ENCODE peak calls at places on chromosomes 2 and 18, in ten cellular contexts. One of them, this sample, is unnamed.

GRCh38 chr2:188765522-188765921 is 208.7 kb upstream of the COL3A1 start:
- DNase-seq in GM12878: no peak
- DNase-seq in CD8-positive, alpha-beta memory T cell: no peak
- DNase-seq in dorsolateral prefrontal cortex: no peak
- DNase-seq in kidney: no peak
- DNase-seq in AG04450: no peak
- DNase-seq in stomach: no peak
- DNase-seq in CD8-positive, alpha-beta T cell: no peak
- DNase-seq in bronchial epithelial cell: peak
- DNase-seq in left ventricle myocardium inferior: no peak
- DNase-seq in this sample: no peak

GRCh38 chr2:1766400-1766799 is 22.1 kb upstream of the PXDN start:
- DNase-seq in CD8-positive, alpha-beta memory T cell: no peak
- DNase-seq in AG04450: no peak
- DNase-seq in bronchial epithelial cell: no peak
- DNase-seq in GM12878: no peak
- DNase-seq in kidney: peak
- DNase-seq in left ventricle myocardium inferior: no peak
- DNase-seq in dorsolateral prefrontal cortex: no peak
- DNase-seq in CD8-positive, alpha-beta T cell: no peak
- DNase-seq in stomach: peak
- DNase-seq in this sample: peak

GRCh38 chr2:149313512-149313972 is 16.8 kb upstream of the LYPD6 start:
- DNase-seq in stomach: peak
- DNase-seq in left ventricle myocardium inferior: no peak
- DNase-seq in CD8-positive, alpha-beta memory T cell: peak
- DNase-seq in kidney: no peak
- DNase-seq in GM12878: peak
- DNase-seq in bronchial epithelial cell: peak
- DNase-seq in CD8-positive, alpha-beta T cell: no peak
- DNase-seq in AG04450: no peak
- DNase-seq in dorsolateral prefrontal cortex: no peak
- DNase-seq in this sample: no peak

GRCh38 chr2:242038166-242038927 is 168.8 kb downstream of the RTP5 start:
- DNase-seq in left ventricle myocardium inferior: no peak
- DNase-seq in bronchial epithelial cell: no peak
- DNase-seq in dorsolateral prefrontal cortex: no peak
- DNase-seq in GM12878: no peak
- DNase-seq in kidney: no peak
- DNase-seq in AG04450: no peak
- DNase-seq in CD8-positive, alpha-beta memory T cell: no peak
- DNase-seq in stomach: peak
- DNase-seq in CD8-positive, alpha-beta T cell: no peak
- DNase-seq in this sample: no peak

GRCh38 chr18:60092073-60092472 is 192.3 kb downstream of the PMAIP1 start:
- DNase-seq in CD8-positive, alpha-beta T cell: no peak
- DNase-seq in GM12878: no peak
- DNase-seq in stomach: no peak
- DNase-seq in left ventricle myocardium inferior: no peak
- DNase-seq in CD8-positive, alpha-beta memory T cell: no peak
- DNase-seq in bronchial epithelial cell: no peak
- DNase-seq in kidney: no peak
- DNase-seq in dorsolateral prefrontal cortex: no peak
- DNase-seq in AG04450: no peak
- DNase-seq in this sample: no peak

GRCh38 chr2:15425707-15426106 is 135.4 kb downstream of the NBAS start:
- DNase-seq in GM12878: no peak
- DNase-seq in AG04450: no peak
- DNase-seq in left ventricle myocardium inferior: no peak
- DNase-seq in dorsolateral prefrontal cortex: no peak
- DNase-seq in kidney: no peak
- DNase-seq in CD8-positive, alpha-beta memory T cell: no peak
- DNase-seq in stomach: no peak
- DNase-seq in CD8-positive, alpha-beta T cell: no peak
- DNase-seq in bronchial epithelial cell: no peak
- DNase-seq in this sample: no peak

GRCh38 chr2:69390474-69390873 is 3.4 kb upstream of the GFPT1 start:
- DNase-seq in left ventricle myocardium inferior: no peak
- DNase-seq in stomach: no peak
- DNase-seq in AG04450: no peak
- DNase-seq in dorsolateral prefrontal cortex: no peak
- DNase-seq in GM12878: no peak
- DNase-seq in CD8-positive, alpha-beta T cell: no peak
- DNase-seq in bronchial epithelial cell: no peak
- DNase-seq in kidney: no peak
- DNase-seq in CD8-positive, alpha-beta memory T cell: no peak
- DNase-seq in this sample: no peak

GRCh38 chr2:160224507-160224906 is 24.4 kb upstream of the ITGB6 start:
- DNase-seq in kidney: no peak
- DNase-seq in left ventricle myocardium inferior: no peak
- DNase-seq in bronchial epithelial cell: no peak
- DNase-seq in CD8-positive, alpha-beta memory T cell: no peak
- DNase-seq in dorsolateral prefrontal cortex: no peak
- DNase-seq in stomach: no peak
- DNase-seq in CD8-positive, alpha-beta T cell: no peak
- DNase-seq in AG04450: no peak
- DNase-seq in GM12878: no peak
- DNase-seq in this sample: no peak

GRCh38 chr2:18171191-18172139 is 293.0 kb downstream of the KCNS3 start:
- DNase-seq in kidney: no peak
- DNase-seq in bronchial epithelial cell: peak
- DNase-seq in AG04450: peak
- DNase-seq in left ventricle myocardium inferior: no peak
- DNase-seq in CD8-positive, alpha-beta memory T cell: no peak
- DNase-seq in dorsolateral prefrontal cortex: no peak
- DNase-seq in CD8-positive, alpha-beta T cell: no peak
- DNase-seq in stomach: no peak
- DNase-seq in GM12878: no peak
- DNase-seq in this sample: no peak

GRCh38 chr2:68255736-68256450 is 3.6 kb upstream of the PPP3R1 start:
- DNase-seq in GM12878: no peak
- DNase-seq in dorsolateral prefrontal cortex: no peak
- DNase-seq in CD8-positive, alpha-beta T cell: no peak
- DNase-seq in kidney: no peak
- DNase-seq in AG04450: no peak
- DNase-seq in left ventricle myocardium inferior: no peak
- DNase-seq in stomach: no peak
- DNase-seq in bronchial epithelial cell: peak
- DNase-seq in CD8-positive, alpha-beta memory T cell: no peak
- DNase-seq in this sample: no peak

GRCh38 chr2:111178296-111178695 is 57.6 kb downstream of the BCL2L11 start:
- DNase-seq in stomach: no peak
- DNase-seq in CD8-positive, alpha-beta memory T cell: no peak
- DNase-seq in kidney: no peak
- DNase-seq in CD8-positive, alpha-beta T cell: no peak
- DNase-seq in dorsolateral prefrontal cortex: no peak
- DNase-seq in bronchial epithelial cell: no peak
- DNase-seq in AG04450: no peak
- DNase-seq in left ventricle myocardium inferior: no peak
- DNase-seq in GM12878: no peak
- DNase-seq in this sample: no peak

GRCh38 chr2:63058149-63058741 is 7.6 kb downstream of the OTX1 start:
- DNase-seq in bronchial epithelial cell: no peak
- DNase-seq in left ventricle myocardium inferior: no peak
- DNase-seq in GM12878: no peak
- DNase-seq in kidney: no peak
- DNase-seq in CD8-positive, alpha-beta T cell: no peak
- DNase-seq in AG04450: no peak
- DNase-seq in dorsolateral prefrontal cortex: no peak
- DNase-seq in CD8-positive, alpha-beta memory T cell: no peak
- DNase-seq in stomach: no peak
- DNase-seq in this sample: no peak
- H3K4me3 ChIP-seq in bronchial epithelial cell: no peak
- H3K4me3 ChIP-seq in left ventricle myocardium inferior: peak
- H3K4me3 ChIP-seq in GM12878: peak
- H3K4me3 ChIP-seq in kidney: peak
- H3K4me3 ChIP-seq in CD8-positive, alpha-beta T cell: peak
- H3K4me3 ChIP-seq in AG04450: no peak
- H3K4me3 ChIP-seq in dorsolateral prefrontal cortex: no peak
- H3K4me3 ChIP-seq in CD8-positive, alpha-beta memory T cell: no peak
- H3K4me3 ChIP-seq in stomach: peak
- H3K4me3 ChIP-seq in this sample: peak

DNA sequence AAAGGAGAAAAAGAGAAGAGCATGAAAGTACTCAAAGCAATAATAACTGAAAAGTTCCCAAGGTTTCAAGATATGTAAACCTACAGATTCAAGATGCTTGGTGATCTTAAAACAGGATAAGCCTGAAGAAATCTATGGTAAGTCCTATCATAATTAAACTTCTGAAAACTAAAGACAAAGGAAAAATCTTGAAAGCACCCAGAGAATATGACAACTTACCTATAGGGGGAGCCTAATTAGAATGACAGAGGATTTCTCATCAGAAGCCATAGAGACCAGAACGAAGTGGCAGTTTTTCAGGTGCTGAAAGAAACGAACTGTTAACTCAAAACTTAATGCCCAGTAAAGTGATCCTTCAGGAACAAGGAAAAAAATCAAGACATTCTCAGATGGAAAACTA is 59.7 kb downstream of the XDH start:
- DNase-seq in stomach: no peak
- DNase-seq in AG04450: no peak
- DNase-seq in CD8-positive, alpha-beta T cell: no peak
- DNase-seq in kidney: no peak
- DNase-seq in GM12878: no peak
- DNase-seq in CD8-positive, alpha-beta memory T cell: no peak
- DNase-seq in bronchial epithelial cell: peak
- DNase-seq in dorsolateral prefrontal cortex: no peak
- DNase-seq in left ventricle myocardium inferior: no peak
- DNase-seq in this sample: no peak
- H3K4me3 ChIP-seq in stomach: no peak
- H3K4me3 ChIP-seq in AG04450: no peak
- H3K4me3 ChIP-seq in CD8-positive, alpha-beta T cell: no peak
- H3K4me3 ChIP-seq in kidney: no peak
- H3K4me3 ChIP-seq in GM12878: no peak
- H3K4me3 ChIP-seq in CD8-positive, alpha-beta memory T cell: no peak
- H3K4me3 ChIP-seq in bronchial epithelial cell: no peak
- H3K4me3 ChIP-seq in dorsolateral prefrontal cortex: no peak
- H3K4me3 ChIP-seq in left ventricle myocardium inferior: no peak
- H3K4me3 ChIP-seq in this sample: no peak

DNA sequence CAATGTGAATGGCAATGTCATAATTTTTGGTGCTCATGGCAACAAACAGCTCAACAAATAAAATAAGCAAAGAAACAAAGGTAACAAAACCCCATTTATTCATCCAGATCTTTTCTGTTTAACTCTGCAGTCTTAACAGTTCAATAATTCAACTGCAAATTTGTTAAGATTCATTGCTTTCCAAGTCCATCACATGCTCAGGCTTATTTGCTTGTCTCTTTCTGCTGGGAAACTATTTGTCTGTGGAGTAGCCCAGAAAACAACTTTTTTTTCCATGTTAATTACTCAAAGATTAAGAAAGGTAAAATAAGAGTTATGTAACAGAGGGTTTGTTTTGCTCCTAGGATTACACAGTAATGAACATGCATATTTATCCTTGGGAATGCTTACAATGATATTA is 92.6 kb upstream of the PNPT1 start:
- DNase-seq in CD8-positive, alpha-beta memory T cell: no peak
- DNase-seq in dorsolateral prefrontal cortex: no peak
- DNase-seq in CD8-positive, alpha-beta T cell: no peak
- DNase-seq in bronchial epithelial cell: no peak
- DNase-seq in kidney: no peak
- DNase-seq in GM12878: no peak
- DNase-seq in left ventricle myocardium inferior: no peak
- DNase-seq in AG04450: no peak
- DNase-seq in stomach: no peak
- DNase-seq in this sample: no peak
- H3K4me3 ChIP-seq in CD8-positive, alpha-beta memory T cell: no peak
- H3K4me3 ChIP-seq in dorsolateral prefrontal cortex: no peak
- H3K4me3 ChIP-seq in CD8-positive, alpha-beta T cell: no peak
- H3K4me3 ChIP-seq in bronchial epithelial cell: no peak
- H3K4me3 ChIP-seq in kidney: no peak
- H3K4me3 ChIP-seq in GM12878: no peak
- H3K4me3 ChIP-seq in left ventricle myocardium inferior: no peak
- H3K4me3 ChIP-seq in AG04450: no peak
- H3K4me3 ChIP-seq in stomach: no peak
- H3K4me3 ChIP-seq in this sample: no peak

DNA sequence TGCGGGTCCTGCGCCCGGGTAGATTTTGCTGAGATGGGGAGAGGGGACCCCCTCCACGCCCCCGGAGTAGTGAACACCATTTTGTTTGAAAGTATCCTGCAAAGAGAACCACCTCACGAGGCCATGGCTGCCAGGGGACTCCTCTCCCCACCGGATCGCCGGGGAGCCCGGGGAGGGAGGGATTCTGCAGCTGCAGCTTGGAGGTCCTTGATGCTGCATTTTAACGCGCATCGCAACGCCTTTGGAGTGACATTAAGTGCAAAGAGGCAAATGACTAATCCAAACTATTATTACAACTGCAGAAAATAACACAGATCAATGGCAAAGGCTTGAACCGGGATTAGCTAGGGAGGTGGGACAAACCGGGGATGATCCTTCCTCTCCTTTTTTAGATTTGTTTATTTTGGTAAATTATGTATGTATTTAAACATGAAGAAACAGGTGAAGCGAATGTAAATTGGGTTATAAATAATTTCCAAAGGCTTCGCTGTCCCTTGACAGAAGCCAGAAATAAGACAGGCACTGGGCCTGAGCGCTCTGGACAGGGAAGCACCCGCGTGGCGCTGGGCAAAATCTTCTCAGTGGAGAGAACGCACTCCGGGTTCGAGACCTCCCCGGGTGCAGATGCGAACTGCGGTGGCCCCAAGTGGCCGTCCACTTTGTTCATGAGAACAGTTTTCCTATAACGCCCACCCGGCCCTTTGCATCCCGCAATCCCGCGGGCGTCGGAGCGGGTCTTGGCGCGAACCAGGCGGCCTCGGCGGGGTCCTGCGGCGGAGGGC is 860 bp upstream of the DPYSL5 start:
- DNase-seq in CD8-positive, alpha-beta T cell: no peak
- DNase-seq in kidney: peak
- DNase-seq in dorsolateral prefrontal cortex: peak
- DNase-seq in stomach: no peak
- DNase-seq in AG04450: no peak
- DNase-seq in CD8-positive, alpha-beta memory T cell: no peak
- DNase-seq in bronchial epithelial cell: no peak
- DNase-seq in left ventricle myocardium inferior: no peak
- DNase-seq in GM12878: no peak
- DNase-seq in this sample: no peak
- H3K4me3 ChIP-seq in CD8-positive, alpha-beta T cell: peak
- H3K4me3 ChIP-seq in kidney: no peak
- H3K4me3 ChIP-seq in dorsolateral prefrontal cortex: peak
- H3K4me3 ChIP-seq in stomach: peak
- H3K4me3 ChIP-seq in AG04450: no peak
- H3K4me3 ChIP-seq in CD8-positive, alpha-beta memory T cell: no peak
- H3K4me3 ChIP-seq in bronchial epithelial cell: no peak
- H3K4me3 ChIP-seq in left ventricle myocardium inferior: peak
- H3K4me3 ChIP-seq in GM12878: no peak
- H3K4me3 ChIP-seq in this sample: peak

This sample was measured in lower lobe of right lung.